ENCODE peak calls at places on chromosomes 4 and X, in four cellular contexts. O is EH, M is Calu3, V is SW 1271. H is an unnamed sample.

GRCh38 chr4:76943790-76944189 is 5.8 kb upstream of the SEPTIN11 start:
- DNase-seq in O (peak), M (no peak), V (no peak), H (peak)

GRCh38 chr4:98794565-98795205 is 134.2 kb downstream of the EIF4E start:
- DNase-seq in O (peak), M (no peak), V (no peak), H (peak)

GRCh38 chr4:3270141-3270611 is 21.2 kb downstream of the MSANTD1 start:
- DNase-seq in O (no peak), M (no peak), V (no peak), H (no peak)

GRCh38 chr4:8267077-8267476 is 2.5 kb upstream of the HTRA3 start:
- DNase-seq in O (peak), M (peak), V (peak), H (peak)

GRCh38 chr4:26459054-26459755 is 31.1 kb downstream of the CCKAR start:
- DNase-seq in O (peak), M (peak), V (peak), H (peak)

GRCh38 chr4:42906906-42907774 is 14.6 kb downstream of the GRXCR1 start:
- DNase-seq in O (no peak), M (peak), V (peak), H (peak)

GRCh38 chrX:65674351-65674893 is 7.0 kb downstream of the MSN start:
- DNase-seq in O (peak), M (no peak), V (no peak), H (peak)

GRCh38 chrX:19839770-19840254 is 47.6 kb downstream of the SH3KBP1 start:
- DNase-seq in O (no peak), M (no peak), V (no peak), H (peak)

GRCh38 chr4:127967141-127967775 is 2.1 kb downstream of the ABHD18 start:
- DNase-seq in O (no peak), M (no peak), V (no peak), H (no peak)

GRCh38 chr4:139593091-139593564 is 37.1 kb upstream of the SETD7 start:
- DNase-seq in O (peak), M (no peak), V (no peak), H (no peak)

GRCh38 chr4:184960505-184960971 is 57.8 kb upstream of the HELT start:
- DNase-seq in O (no peak), M (no peak), V (no peak), H (no peak)

GRCh38 chr4:8238061-8238511 is 31.5 kb upstream of the HTRA3 start:
- DNase-seq in O (no peak), M (peak), V (no peak), H (no peak)

GRCh38 chr4:39104255-39104654 is 42.2 kb downstream of the KLHL5 start:
- DNase-seq in O (peak), M (no peak), V (no peak), H (no peak)

GRCh38 chr4:150283689-150284088 is 205.4 kb downstream of the DCLK2 start:
- DNase-seq in O (peak), M (no peak), V (no peak), H (peak)

GRCh38 chr4:2930135-2930805 is 32.9 kb downstream of the NOP14 start:
- DNase-seq in O (no peak), M (no peak), V (no peak), H (no peak)

GRCh38 chr4:123699823-123700822 is 303.5 kb downstream of the SPRY1 start:
- DNase-seq in O (peak), M (no peak), V (no peak), H (peak)

GRCh38 chr4:15149234-15149841 is 147.1 kb downstream of the CPEB2 start:
- DNase-seq in O (no peak), M (no peak), V (no peak), H (no peak)

GRCh38 chr4:145041378-145041777 is 56.6 kb downstream of the ANAPC10 start:
- DNase-seq in O (no peak), M (no peak), V (no peak), H (no peak)

GRCh38 chr4:186226521-186227189 is 652 bp upstream of the KLKB1 start:
- DNase-seq in O (no peak), M (no peak), V (no peak), H (no peak)

GRCh38 chr4:4762909-4763814 is 96.3 kb upstream of the MSX1 start:
- DNase-seq in O (peak), M (peak), V (no peak), H (peak)

GRCh38 chrX:109632906-109633504 is 8.0 kb upstream of the KCNE5 start:
- DNase-seq in O (peak), M (peak), V (no peak), H (peak)

GRCh38 chr4:1614854-1615595 is 69.1 kb downstream of the FAM53A start:
- DNase-seq in O (no peak), M (no peak), V (no peak), H (no peak)

GRCh38 chrX:95764972-95765451 is 919.6 kb upstream of the DIAPH2 start:
- DNase-seq in O (peak), M (peak), V (no peak), H (peak)

GRCh38 chr4:148200960-148201359 is 241.3 kb downstream of the NR3C2 start:
- DNase-seq in O (no peak), M (no peak), V (no peak), H (no peak)

GRCh38 chr4:7898385-7898784 is 41.3 kb downstream of the AFAP1 start:
- DNase-seq in O (no peak), M (no peak), V (no peak), H (no peak)

GRCh38 chr4:3811621-3812020 is 45.4 kb downstream of the ADRA2C start:
- DNase-seq in O (no peak), M (no peak), V (no peak), H (no peak)

GRCh38 chr4:41362647-41363383 is 106.1 kb downstream of the UCHL1 start:
- DNase-seq in O (no peak), M (no peak), V (no peak), H (no peak)

H was measured in M059J.